ENCODE peak calls at places on chromosomes 3 and 15, in four cellular contexts. E, Z, Q and V are unnamed samples.

GRCh38 chr3:23776352-23776891 is 29.3 kb upstream of the UBE2E1 start:
- DNase-seq in Z (no peak), E (no peak), Q (no peak), V (no peak)

GRCh38 chr3:33437556-33438283 is 2.5 kb downstream of the UBP1 start:
- DNase-seq in E (peak), Q (no peak), Z (peak), V (no peak)

GRCh38 chr3:174846055-174846454 is 13.1 kb upstream of the NAALADL2 start:
- DNase-seq in Q (no peak), E (no peak), Z (no peak), V (no peak)

GRCh38 chr3:124346487-124346886 is 354.6 kb upstream of the ROPN1 start:
- DNase-seq in Q (no peak), Z (no peak), E (no peak), V (no peak)

GRCh38 chr3:46576386-46576785 is 10.3 kb upstream of the LRRC2 start:
- DNase-seq in E (no peak), Q (no peak), Z (no peak), V (no peak)

GRCh38 chr15:60004019-60004845 is at the start of gene FOXB1:
- DNase-seq in E (no peak), Z (no peak), Q (no peak), V (peak)

GRCh38 chr15:92457642-92458041 is 64.0 kb downstream of the ST8SIA2 start:
- DNase-seq in Z (no peak), Q (no peak), E (no peak), V (no peak)

GRCh38 chr3:101725192-101725889 is 927 bp downstream of the CEP97 start:
- DNase-seq in E (no peak), Q (no peak), Z (peak), V (peak)

GRCh38 chr15:56821721-56822425 is 88.6 kb upstream of the ZNF280D start:
- DNase-seq in Q (peak), Z (peak), E (peak), V (peak)

GRCh38 chr15:101013769-101014223 is 94.6 kb downstream of the LRRK1 start:
- DNase-seq in Z (no peak), Q (no peak), E (no peak), V (no peak)

GRCh38 chr15:64874131-64874530 is 32.4 kb downstream of the PLEKHO2 start:
- DNase-seq in Z (no peak), E (no peak), Q (no peak), V (no peak)

GRCh38 chr3:5058463-5058862 is 63.6 kb upstream of the ARL8B start:
- DNase-seq in Z (peak), E (peak), Q (no peak), V (peak)

GRCh38 chr3:150407051-150407817 is 864 bp upstream of the TSC22D2 start:
- DNase-seq in E (peak), Z (peak), Q (no peak), V (no peak)

GRCh38 chr3:188759516-188760005 is 412.2 kb upstream of the TPRG1 start:
- DNase-seq in E (no peak), Q (no peak), Z (no peak), V (no peak)

GRCh38 chr15:41024880-41025279 is 71.6 kb downstream of the CHAC1 start:
- DNase-seq in E (no peak), Z (no peak), Q (no peak), V (no peak)
- H3K4me2 ChIP-seq in E (no peak), Z (no peak), Q (no peak), V (no peak)

GRCh38 chr3:171427771-171428320 is 32.4 kb downstream of the TNIK start:
- DNase-seq in Q (no peak), Z (no peak), E (no peak), V (no peak)
- H3K4me2 ChIP-seq in Q (no peak), Z (no peak), E (no peak), V (no peak)

DNA sequence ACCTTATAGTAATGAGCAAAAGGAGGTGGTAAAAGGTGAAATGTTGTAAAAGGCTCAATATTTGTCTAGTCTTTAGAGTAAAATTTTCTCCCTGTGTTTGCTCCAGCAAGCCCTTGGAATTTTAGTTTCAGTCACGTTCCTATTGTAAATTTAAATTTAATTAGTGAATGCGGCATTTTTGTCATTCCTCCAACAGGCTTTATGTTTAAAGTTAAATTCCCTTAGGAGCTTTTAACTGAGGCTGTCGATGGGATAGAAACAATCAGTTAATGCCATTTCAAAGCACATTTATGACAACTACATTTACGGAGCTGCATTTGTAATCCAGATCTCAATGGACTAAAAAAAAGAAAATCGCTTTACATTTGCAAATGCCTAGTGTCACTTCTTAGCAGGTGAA is 868 bp upstream of the GADL1 start:
- DNase-seq in E (no peak), Z (no peak), Q (no peak), V (no peak)
- H3K4me2 ChIP-seq in E (no peak), Z (peak), Q (peak), V (no peak)

DNA sequence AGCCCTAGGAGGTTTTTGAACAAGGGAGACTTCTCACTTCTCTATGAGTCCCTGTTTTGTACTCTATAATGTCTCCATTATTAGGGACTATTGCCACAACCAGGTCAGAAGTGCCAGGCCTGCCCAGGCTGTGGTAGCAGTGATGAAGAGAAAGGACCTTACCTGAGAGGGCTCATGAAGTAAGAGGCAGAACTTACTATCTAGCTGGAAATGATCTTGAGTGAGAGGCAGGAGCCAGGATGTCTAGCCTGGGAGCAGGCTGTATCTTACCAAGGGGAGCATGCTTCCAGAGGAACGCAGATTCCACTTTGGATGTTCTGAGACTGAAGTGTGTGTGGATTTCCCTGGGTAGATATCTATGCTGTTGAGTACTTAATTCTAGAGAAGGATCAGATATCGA is 93.3 kb downstream of the RPL39L start:
- DNase-seq in Q (no peak), Z (no peak), E (no peak), V (no peak)
- H3K4me2 ChIP-seq in Q (no peak), Z (no peak), E (no peak), V (no peak)

GRCh38 chr3:123336441-123336851 is 112.4 kb downstream of the ADCY5 start:
- DNase-seq in Z (no peak), E (no peak), Q (no peak), V (no peak)

GRCh38 chr3:123338021-123338619 is 110.8 kb downstream of the ADCY5 start:
- DNase-seq in Q (no peak), E (no peak), Z (no peak), V (no peak)

GRCh38 chr3:123339302-123339701 is 109.6 kb downstream of the ADCY5 start:
- DNase-seq in E (no peak), Q (no peak), Z (no peak), V (no peak)

GRCh38 chr3:123337226-123337625 is 111.7 kb downstream of the ADCY5 start:
- DNase-seq in Z (no peak), Q (no peak), E (no peak), V (no peak)

DNA sequence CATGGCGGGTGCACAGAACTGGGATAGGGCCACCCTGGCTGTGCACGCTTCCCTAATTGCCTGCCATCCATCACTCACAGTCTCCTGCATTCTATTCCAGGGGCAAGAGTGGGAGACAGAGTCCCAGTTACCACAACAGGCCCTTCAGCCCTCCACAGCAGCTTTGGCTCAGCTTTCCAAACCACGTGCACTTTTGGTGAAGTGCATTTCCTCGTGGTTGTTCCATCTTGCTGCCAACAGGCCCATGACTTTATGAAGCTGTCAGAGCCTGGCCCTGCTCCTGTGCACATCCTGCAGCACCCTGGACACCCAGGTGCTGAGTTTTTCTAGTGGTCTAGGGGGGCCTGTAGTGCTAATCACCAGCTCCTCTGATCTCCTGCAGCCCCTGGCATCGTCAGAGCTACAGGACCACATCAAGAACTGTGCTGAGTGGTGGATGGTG is 110.2 kb downstream of the ADCY5 start:
- DNase-seq in Q (no peak), E (no peak), Z (no peak), V (no peak)
- H3K4me2 ChIP-seq in Q (no peak), E (no peak), Z (no peak), V (no peak)

DNA sequence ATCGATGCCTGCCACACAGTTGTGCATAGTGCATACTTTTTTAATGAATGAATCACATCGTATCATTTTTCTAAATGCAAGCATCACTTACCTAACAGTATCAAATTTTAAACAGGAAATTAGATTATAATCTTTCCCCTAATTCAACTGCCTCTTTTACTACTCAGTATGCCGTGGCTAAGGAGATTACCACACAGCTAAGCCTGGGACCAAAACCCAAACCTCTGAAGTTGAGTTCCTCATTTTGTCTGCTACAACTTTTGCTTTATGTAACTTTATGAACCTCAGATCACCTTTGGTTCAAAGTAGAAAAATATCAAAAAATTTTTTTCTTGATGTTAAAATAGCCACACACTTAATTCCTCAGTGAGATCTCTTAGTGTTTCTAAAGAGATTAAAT is 53.2 kb upstream of the FNDC3B start:
- DNase-seq in Z (peak), E (no peak), Q (no peak), V (no peak)
- H3K4me2 ChIP-seq in Z (no peak), E (no peak), Q (no peak), V (no peak)